ENCODE peak calls at places on chromosomes 12 and 14, in four cellular contexts. Y is HepG2, J is A549, E is HCT116. W is an unnamed sample.
A peak's percentile ranks its signal among the peaks of the same experiment; 100 is the strongest.

GRCh38 chr14:100150932-100151587 is 8.4 kb downstream of the DEGS2 start:
- DNase-seq in Y (no peak), J (no peak), E (no peak), W (no peak)

GRCh38 chr12:81253360-81253759 is 175.5 kb downstream of the ACSS3 start:
- DNase-seq in Y (no peak), J (no peak), E (no peak), W (no peak)

GRCh38 chr12:75482636-75483035 is 2.1 kb downstream of the GLIPR1 start:
- DNase-seq in Y (no peak), J (no peak), E (no peak), W (no peak)

GRCh38 chr12:91681751-91682150 is 463.9 kb downstream of the BTG1 start:
- DNase-seq in Y (no peak), J (no peak), E (no peak), W (no peak)

GRCh38 chr12:25957898-25958253 is 606 bp upstream of the RASSF8 start:
- DNase-seq in Y (no peak), J (peak; percentile 27), E (no peak), W (no peak)

GRCh38 chr12:124684971-124685688 is 117.7 kb upstream of the NCOR2 start:
- DNase-seq in Y (no peak), J (peak; percentile 43), E (no peak), W (no peak)

GRCh38 chr12:94074970-94075695 is 73.2 kb upstream of the PLXNC1 start:
- DNase-seq in Y (peak; percentile 60), J (peak; percentile 64), E (peak; percentile 34), W (no peak)

GRCh38 chr12:77102123-77102522 is 36.8 kb upstream of the E2F7 start:
- DNase-seq in Y (no peak), J (no peak), E (no peak), W (no peak)

GRCh38 chr12:84807249-84807648 is 105.3 kb downstream of the SLC6A15 start:
- DNase-seq in Y (no peak), J (no peak), E (no peak), W (no peak)

GRCh38 chr12:98741229-98741614 is 96.1 kb downstream of the APAF1 start:
- DNase-seq in Y (no peak), J (no peak), E (no peak), W (no peak)

GRCh38 chr14:51653096-51653814 is 1.5 kb downstream of the FRMD6 start:
- DNase-seq in Y (no peak), J (peak; percentile 29), E (no peak), W (peak; percentile 54)

GRCh38 chr12:49298160-49298559 is 3.2 kb downstream of the PRPH start:
- DNase-seq in Y (no peak), J (no peak), E (no peak), W (no peak)

GRCh38 chr14:34403646-34404045 is 58.4 kb downstream of the SPTSSA start:
- DNase-seq in Y (no peak), J (no peak), E (no peak), W (no peak)

GRCh38 chr12:51992246-51992645 is 14.5 kb upstream of the TAMALIN start:
- DNase-seq in Y (no peak), J (no peak), E (no peak), W (no peak)

GRCh38 chr12:118371354-118372282 is 1.1 kb downstream of the TAOK3 start:
- DNase-seq in Y (no peak), J (peak; percentile 16), E (no peak), W (no peak)

GRCh38 chr12:131830335-131831020 is 2.3 kb downstream of the MMP17 start:
- DNase-seq in Y (peak; percentile 43), J (peak; percentile 58), E (peak; percentile 23), W (no peak)

GRCh38 chr14:77638738-77639137 is 22.3 kb upstream of the SPTLC2 start:
- DNase-seq in Y (no peak), J (no peak), E (no peak), W (no peak)

DNA sequence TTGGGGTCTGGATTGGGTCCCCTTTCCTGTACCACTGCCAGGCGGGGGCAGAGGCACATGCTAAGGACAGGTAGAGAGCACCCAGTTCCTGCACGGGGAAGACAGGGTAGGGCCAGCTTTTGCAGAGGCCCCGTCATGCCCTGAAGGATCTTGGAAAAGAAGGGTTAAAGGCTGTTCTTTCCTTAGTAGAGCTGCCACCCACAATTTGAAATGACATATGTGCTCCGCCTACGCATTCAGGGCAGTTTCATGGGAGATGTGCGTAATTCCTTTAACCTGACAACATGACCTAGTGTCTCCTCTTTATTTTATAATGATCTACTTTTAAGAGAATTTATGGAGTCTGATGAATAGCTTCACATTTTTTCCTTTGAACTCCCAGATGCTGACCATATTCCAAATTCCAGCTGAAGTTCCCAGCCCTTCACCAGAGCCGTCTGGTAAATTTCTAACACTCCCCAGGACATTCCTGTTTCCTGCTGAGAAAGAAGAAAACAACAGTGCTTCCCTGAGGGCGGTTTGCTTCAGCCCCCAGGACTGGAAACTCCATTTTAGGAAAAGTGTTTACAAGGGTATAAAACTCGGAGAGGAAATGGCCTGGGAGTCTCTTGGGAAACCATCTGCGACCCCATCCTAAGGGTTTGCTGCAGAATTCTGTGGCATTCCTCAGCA is 58.9 kb upstream of the PLEKHG3 start:
- DNase-seq in Y (peak; percentile 24), J (no peak), E (no peak), W (no peak)
- H3K27ac ChIP-seq in Y (no peak overlapping the region), J (peak overlapping the region; percentile 93), E (no peak overlapping the region), W (no peak overlapping the region)

GRCh38 chr12:119949594-119949993 is 39.4 kb upstream of the BICDL1 start:
- DNase-seq in Y (no peak), J (no peak), E (no peak), W (no peak)
- TF ChIP-seq REST in Y (no peak), J (no peak), E (no peak), W (no peak)

DNA sequence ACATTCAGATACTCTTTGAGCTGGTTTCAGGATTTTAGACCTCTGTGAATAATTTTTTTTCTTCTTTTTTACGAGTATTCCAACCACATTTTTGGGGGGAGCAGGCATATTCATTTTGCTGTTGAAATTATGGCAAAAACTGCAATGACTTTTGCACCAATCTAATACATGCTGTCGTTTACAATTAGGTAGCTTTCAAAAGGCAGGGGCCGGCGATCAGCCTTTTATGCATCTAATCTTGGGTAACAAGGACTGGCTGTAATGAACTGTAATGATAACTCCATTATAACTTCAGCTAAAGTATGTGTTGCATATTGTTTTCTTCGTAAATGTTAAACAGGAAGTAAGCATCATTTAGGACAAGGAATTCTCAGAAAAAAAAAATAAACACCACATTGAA is 30.4 kb upstream of the KLRF1 start:
- DNase-seq in Y (no peak), J (no peak), E (no peak), W (no peak)
- H3K27ac ChIP-seq in Y (no peak overlapping the region), J (no peak overlapping the region), E (no peak overlapping the region), W (no peak overlapping the region)

GRCh38 chr14:67186369-67186768 is 2.9 kb upstream of the GARIN2 start:
- DNase-seq in Y (no peak), J (no peak), E (no peak), W (no peak)
- TF ChIP-seq REST in Y (no peak), J (no peak), E (no peak), W (no peak)

GRCh38 chr14:74299061-74299545 is 3.6 kb downstream of the ABCD4 start:
- DNase-seq in Y (no peak), J (no peak), E (peak; percentile 22), W (no peak)
- H3K27ac ChIP-seq in Y (no peak overlapping the region), J (no peak overlapping the region), E (peak overlapping the region; percentile 58), W (no peak overlapping the region)

GRCh38 chr14:49633650-49634546 is 1.1 kb downstream of the DNAAF2 start:
- DNase-seq in Y (peak; percentile 89), J (peak; percentile 86), E (peak; percentile 88), W (peak; percentile 61)
- TF ChIP-seq REST in Y (peak; percentile 48), J (no peak), E (no peak), W (no peak)

GRCh38 chr12:112909693-112910092 is 2.9 kb downstream of the OAS1 start:
- DNase-seq in Y (no peak), J (no peak), E (no peak), W (no peak)

GRCh38 chr12:112905451-112906089 is 1.2 kb upstream of the OAS1 start:
- DNase-seq in Y (no peak), J (no peak), E (no peak), W (no peak)

GRCh38 chr12:112906712-112907414 is at the start of gene OAS1:
- DNase-seq in Y (peak; percentile 72), J (peak; percentile 63), E (no peak), W (no peak)

GRCh38 chr12:112908548-112908947 is 1.8 kb downstream of the OAS1 start:
- DNase-seq in Y (no peak), J (no peak), E (no peak), W (no peak)

GRCh38 chr12:112907415-112908157 is 824 bp downstream of the OAS1 start:
- DNase-seq in Y (no peak), J (no peak), E (no peak), W (no peak)
- H3K27ac ChIP-seq in Y (peak overlapping the region; percentile 45), J (peak overlapping the region; percentile 82), E (no peak overlapping the region), W (no peak overlapping the region)

GRCh38 chr12:69046372-69046771 is 113.4 kb upstream of the CPM start:
- DNase-seq in Y (peak; percentile 84), J (no peak), E (no peak), W (no peak)
- TF ChIP-seq REST in Y (no peak), J (no peak), E (no peak), W (no peak)

GRCh38 chr12:130083002-130083401 is 79.3 kb upstream of the FZD10 start:
- DNase-seq in Y (no peak), J (no peak), E (no peak), W (no peak)

GRCh38 chr12:130083746-130084145 is 78.5 kb upstream of the FZD10 start:
- DNase-seq in Y (no peak), J (no peak), E (no peak), W (no peak)

GRCh38 chr12:130086248-130086647 is 76.0 kb upstream of the FZD10 start:
- DNase-seq in Y (no peak), J (no peak), E (no peak), W (no peak)

GRCh38 chr12:130086777-130087176 is 75.5 kb upstream of the FZD10 start:
- DNase-seq in Y (no peak), J (no peak), E (no peak), W (no peak)

GRCh38 chr12:130084359-130084758 is 77.9 kb upstream of the FZD10 start:
- DNase-seq in Y (no peak), J (no peak), E (no peak), W (no peak)
- H3K27ac ChIP-seq in Y (no peak overlapping the region), J (no peak overlapping the region), E (no peak overlapping the region), W (no peak overlapping the region)

GRCh38 chr14:23432102-23432925 is 3.1 kb downstream of the MYH7 start:
- DNase-seq in Y (no peak), J (no peak), E (no peak), W (no peak)

GRCh38 chr14:23431486-23431885 is 4.0 kb downstream of the MYH7 start:
- DNase-seq in Y (no peak), J (no peak), E (no peak), W (no peak)

GRCh38 chr14:23428686-23429495 is 6.6 kb downstream of the MYH7 start:
- DNase-seq in Y (no peak), J (no peak), E (no peak), W (no peak)

GRCh38 chr14:23430016-23430732 is 5.3 kb downstream of the MYH7 start:
- DNase-seq in Y (no peak), J (no peak), E (no peak), W (no peak)

DNA sequence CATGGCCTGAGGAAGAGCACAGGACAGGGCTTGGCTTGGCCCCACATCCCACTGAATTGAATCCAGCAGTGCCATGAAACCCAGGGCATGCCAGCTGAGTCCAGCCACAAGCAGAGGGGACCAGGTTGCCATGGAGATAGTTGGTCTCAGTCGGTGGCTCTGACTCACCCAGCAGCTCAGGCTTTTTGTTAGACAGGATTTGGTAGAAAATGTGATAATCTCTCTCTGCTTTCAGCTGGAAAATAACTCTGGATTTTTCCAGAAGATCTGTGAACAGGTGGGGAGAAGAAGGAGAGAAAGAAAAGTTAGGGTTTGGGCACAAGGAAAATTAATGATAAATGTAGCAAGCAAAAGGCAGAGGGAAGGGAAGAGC is 4.7 kb downstream of the MYH7 start:
- DNase-seq in Y (no peak), J (no peak), E (no peak), W (no peak)
- TF ChIP-seq REST in Y (no peak), J (no peak), E (no peak), W (no peak)

W was measured in Panc1.